ENCODE peak calls at places on chromosomes 2 and 18, in four cellular contexts. C, U, Z and F are unnamed samples.

GRCh38 chr2:50957880-50958279 is 74.1 kb downstream of the NRXN1 start:
- DNase-seq in C (no peak), U (peak), Z (no peak), F (no peak)

GRCh38 chr2:11640132-11640531 is 29.9 kb downstream of the NTSR2 start:
- DNase-seq in C (no peak), U (no peak), Z (no peak), F (no peak)

GRCh38 chr2:44112096-44112495 is 56.6 kb upstream of the PPM1B start:
- DNase-seq in C (no peak), U (no peak), Z (no peak), F (no peak)

GRCh38 chr2:29335391-29335790 is 220.2 kb downstream of the CLIP4 start:
- DNase-seq in C (no peak), U (no peak), Z (no peak), F (no peak)

GRCh38 chr18:57915241-57915640 is 112.1 kb upstream of the ATP8B1 start:
- DNase-seq in C (no peak), U (no peak), Z (no peak), F (no peak)

GRCh38 chr2:88055049-88055435 is 541 bp downstream of the KRCC1 start:
- DNase-seq in C (no peak), U (peak), Z (no peak), F (no peak)

GRCh38 chr2:68426885-68427579 is 40.1 kb downstream of the FBXO48 start:
- DNase-seq in C (no peak), U (peak), Z (no peak), F (no peak)

GRCh38 chr2:25666218-25666617 is 7.2 kb downstream of the DTNB start:
- DNase-seq in C (no peak), U (no peak), Z (no peak), F (no peak)

GRCh38 chr2:144749188-144749587 is 229.3 kb upstream of the ZEB2 start:
- DNase-seq in C (no peak), U (no peak), Z (no peak), F (no peak)

GRCh38 chr18:4454548-4455112 is 477 bp downstream of the DLGAP1 start:
- DNase-seq in C (no peak), U (no peak), Z (no peak), F (no peak)

GRCh38 chr2:223576873-223577272 is 25.3 kb downstream of the SCG2 start:
- DNase-seq in C (no peak), U (peak), Z (no peak), F (no peak)

GRCh38 chr2:172442072-172442895 is 14.9 kb downstream of the ITGA6 start:
- DNase-seq in C (peak), U (peak), Z (no peak), F (no peak)

GRCh38 chr18:21194871-21195771 is 46.9 kb upstream of the GREB1L start:
- DNase-seq in C (peak), U (peak), Z (no peak), F (no peak)

GRCh38 chr2:3289526-3289925 is 88.1 kb downstream of the EIPR1 start:
- DNase-seq in C (no peak), U (no peak), Z (peak), F (no peak)

DNA sequence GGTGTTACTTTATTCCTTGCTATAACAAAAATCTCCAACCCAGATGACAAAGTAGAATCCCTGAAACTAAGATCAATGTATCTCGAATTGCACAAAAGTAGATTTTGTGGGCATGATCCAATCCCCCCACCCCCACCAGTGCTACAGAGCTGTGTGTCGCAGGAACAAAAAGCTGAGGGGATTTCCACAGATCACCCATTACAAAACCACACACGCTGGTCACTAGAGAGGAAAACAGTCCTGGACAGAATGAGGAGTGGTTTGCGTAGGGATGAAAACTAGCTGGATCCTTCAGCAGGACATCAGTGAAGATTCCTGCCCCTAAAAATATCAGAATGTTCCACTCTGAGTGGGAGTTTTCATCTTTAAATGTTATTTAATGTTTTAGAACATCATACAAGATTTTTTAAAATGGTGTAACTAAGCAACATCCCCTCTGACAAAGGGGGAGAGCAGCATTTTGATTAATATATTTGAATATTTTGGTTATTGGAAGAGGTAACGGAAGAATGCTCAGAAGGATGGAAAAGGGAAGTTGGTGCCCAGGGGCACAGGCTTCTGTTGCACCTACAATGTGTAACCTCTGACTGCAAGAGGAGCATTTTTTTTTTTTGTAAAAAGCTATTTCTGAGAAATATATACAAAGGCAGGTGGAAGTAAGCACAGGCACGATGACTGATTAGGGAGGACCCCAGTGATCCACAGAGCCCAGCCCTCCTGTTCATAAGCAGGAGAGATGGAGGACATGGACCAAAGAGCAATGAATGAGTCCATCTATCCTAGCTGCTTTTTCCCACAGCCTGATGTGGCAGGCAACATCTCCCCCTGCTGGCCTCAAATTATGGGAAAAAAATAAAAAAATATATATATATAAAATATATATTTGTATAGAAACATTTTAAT is 165.6 kb upstream of the STK17B start:
- DNase-seq in C (peak), U (peak), Z (no peak), F (no peak)
- TF ChIP-seq CTCF in C (peak), U (peak), Z (no peak), F (peak)

GRCh38 chr2:194151231-194151630 is 1505.8 kb upstream of the SLC39A10 start:
- DNase-seq in C (no peak), U (no peak), Z (no peak), F (no peak)
- TF ChIP-seq CTCF in C (no peak), U (no peak), Z (no peak), F (no peak)

GRCh38 chr2:157593411-157593810 is 35.3 kb downstream of the ACVR1C start:
- DNase-seq in C (no peak), U (no peak), Z (no peak), F (no peak)

GRCh38 chr2:157596992-157597681 is 31.5 kb downstream of the ACVR1C start:
- DNase-seq in C (peak), U (peak), Z (peak), F (no peak)

GRCh38 chr2:157592374-157592773 is 36.3 kb downstream of the ACVR1C start:
- DNase-seq in C (no peak), U (no peak), Z (no peak), F (no peak)

GRCh38 chr2:157587576-157587975 is 41.1 kb downstream of the ACVR1C start:
- DNase-seq in C (peak), U (no peak), Z (no peak), F (no peak)

DNA sequence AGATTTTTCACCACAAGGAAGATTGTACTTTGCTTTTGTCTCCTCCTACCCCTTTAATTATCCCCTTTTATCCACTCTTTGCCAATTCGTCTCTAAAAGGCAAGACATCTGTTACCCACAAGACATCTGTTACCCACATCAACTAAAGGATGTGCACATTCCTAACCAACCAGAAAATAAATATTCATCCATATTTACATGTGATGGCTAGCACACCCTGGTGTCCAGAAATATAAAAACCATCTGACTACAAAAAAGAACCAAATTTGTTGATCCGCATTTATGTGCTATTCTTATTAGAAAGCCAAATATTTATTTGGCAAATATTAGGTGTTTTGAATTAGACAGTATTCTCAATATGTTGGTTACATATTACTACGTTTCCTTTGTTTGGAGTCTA is 35.7 kb downstream of the ACVR1C start:
- DNase-seq in C (no peak), U (peak), Z (no peak), F (no peak)
- TF ChIP-seq CTCF in C (peak), U (peak), Z (no peak), F (peak)

DNA sequence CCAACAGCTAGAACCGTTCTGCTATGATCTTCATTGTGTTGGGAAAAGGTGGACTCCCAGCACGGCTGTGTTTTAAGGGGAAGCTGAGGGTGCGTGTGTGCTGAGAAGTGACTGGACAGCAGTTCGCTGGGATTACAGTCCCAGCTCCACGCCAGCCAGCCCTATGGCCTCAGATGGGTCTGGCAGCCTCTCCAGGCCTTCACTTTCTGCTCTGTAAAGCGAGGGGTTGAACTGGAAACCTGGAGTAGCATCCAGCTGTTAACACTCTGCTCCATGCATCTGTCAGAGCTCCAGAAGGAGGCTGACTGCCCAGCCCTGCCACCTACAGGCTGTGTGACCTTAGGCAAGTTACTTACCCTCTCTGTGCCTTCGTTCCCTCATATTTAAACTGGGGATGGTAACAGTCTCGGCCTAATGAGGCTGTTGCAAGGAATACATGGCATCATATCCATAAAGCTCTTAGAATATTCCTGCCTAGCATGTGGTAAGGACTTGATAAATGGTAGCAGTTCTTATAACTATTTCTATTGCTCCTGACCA is 80.5 kb downstream of the LRRFIP1 start:
- DNase-seq in C (no peak), U (peak), Z (no peak), F (no peak)
- TF ChIP-seq CTCF in C (no peak), U (no peak), Z (no peak), F (no peak)

GRCh38 chr2:101985101-101985792 is 6.5 kb upstream of the IL1R2 start:
- DNase-seq in C (no peak), U (no peak), Z (no peak), F (no peak)

GRCh38 chr2:101986386-101986785 is 5.4 kb upstream of the IL1R2 start:
- DNase-seq in C (no peak), U (no peak), Z (no peak), F (no peak)

GRCh38 chr2:101984656-101985055 is 7.1 kb upstream of the IL1R2 start:
- DNase-seq in C (no peak), U (no peak), Z (no peak), F (no peak)

GRCh38 chr2:101986804-101987740 is 4.7 kb upstream of the IL1R2 start:
- DNase-seq in C (no peak), U (no peak), Z (no peak), F (no peak)

DNA sequence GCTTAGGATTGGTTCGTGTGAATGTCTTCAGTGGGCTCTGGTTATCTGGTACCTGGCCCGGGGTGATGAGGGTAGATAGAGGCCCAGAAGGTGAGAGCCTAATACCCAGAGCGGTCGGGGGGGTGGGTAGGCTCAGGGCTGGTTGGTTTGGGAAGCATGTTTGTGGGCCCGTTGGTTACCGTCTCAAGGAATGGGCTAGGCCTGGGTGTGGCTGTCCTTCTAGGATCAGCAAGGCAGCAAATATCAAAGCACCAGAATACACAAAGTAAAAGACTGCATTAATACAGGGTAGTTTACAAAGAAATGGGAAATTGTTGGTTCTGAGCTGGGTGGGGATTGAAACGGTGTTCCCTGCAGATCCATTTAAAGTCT is 6.0 kb upstream of the IL1R2 start:
- DNase-seq in C (no peak), U (no peak), Z (no peak), F (no peak)
- TF ChIP-seq CTCF in C (no peak), U (no peak), Z (no peak), F (no peak)

DNA sequence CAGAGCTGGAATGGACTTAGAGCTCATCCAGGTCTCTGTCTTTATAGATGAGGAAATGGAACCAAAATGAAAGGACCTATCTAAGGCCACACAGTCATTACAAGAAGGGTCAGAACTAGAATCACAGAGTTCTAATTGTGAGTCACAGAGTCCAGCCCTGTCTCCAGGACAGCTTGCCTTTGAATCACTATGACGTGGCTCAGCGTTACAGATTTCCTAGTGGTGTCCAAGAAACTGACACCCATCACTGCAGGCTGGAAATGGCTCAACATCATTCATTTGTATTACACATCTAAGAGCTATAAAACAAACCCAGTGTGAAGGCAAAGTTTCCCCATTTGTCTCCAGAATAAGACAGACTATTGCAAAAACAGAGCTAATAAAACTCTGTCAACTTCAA is 164.3 kb upstream of the SIX2 start:
- DNase-seq in C (no peak), U (peak), Z (no peak), F (no peak)
- TF ChIP-seq CTCF in C (no peak), U (peak), Z (no peak), F (no peak)